ENCODE peak calls at places on chromosome 6, in nine cellular contexts. I, Z, G, O, M, C, R, U and L are unnamed samples.

GRCh38 chr6:71478834-71479541 is 190.4 kb downstream of the OGFRL1 start:
- DNase-seq in I (no peak), Z (no peak), G (peak), O (no peak), M (no peak), C (peak), R (peak), U (no peak), L (no peak)

GRCh38 chr6:164021589-164022290 is 607.2 kb downstream of the QKI start:
- DNase-seq in I (no peak), Z (no peak), G (no peak), O (no peak), M (no peak), C (no peak), R (no peak), U (no peak), L (no peak)

GRCh38 chr6:33716890-33717632 is 5.6 kb upstream of the UQCC2 start:
- DNase-seq in I (no peak), Z (no peak), G (no peak), O (no peak), M (no peak), C (peak), R (peak), U (no peak), L (no peak)

GRCh38 chr6:146135167-146135566 is 106.3 kb downstream of the GRM1 start:
- DNase-seq in I (no peak), Z (no peak), G (no peak), O (no peak), M (no peak), C (no peak), R (no peak), U (no peak), L (no peak)

GRCh38 chr6:103617642-103618041 is 1242.1 kb downstream of the HACE1 start:
- DNase-seq in I (no peak), Z (no peak), G (no peak), O (no peak), M (no peak), C (no peak), R (no peak), U (no peak), L (no peak)

GRCh38 chr6:52415333-52415732 is 4.8 kb upstream of the EFHC1 start:
- DNase-seq in I (no peak), Z (no peak), G (no peak), O (no peak), M (no peak), C (no peak), R (no peak), U (no peak), L (no peak)

GRCh38 chr6:37239950-37240713 is 17.4 kb upstream of the TBC1D22B start:
- DNase-seq in I (peak), Z (peak), G (peak), O (peak), M (peak), C (peak), R (peak), U (no peak), L (peak)

GRCh38 chr6:169252805-169253189 is 849 bp downstream of the THBS2 start:
- DNase-seq in I (no peak), Z (peak), G (no peak), O (no peak), M (no peak), C (no peak), R (no peak), U (no peak), L (no peak)

GRCh38 chr6:137495652-137496391 is 1.6 kb upstream of the OLIG3 start:
- DNase-seq in I (no peak), Z (no peak), G (no peak), O (no peak), M (no peak), C (no peak), R (no peak), U (no peak), L (peak)

GRCh38 chr6:81362246-81362645 is 390.2 kb downstream of the TENT5A start:
- DNase-seq in I (no peak), Z (no peak), G (peak), O (no peak), M (no peak), C (no peak), R (no peak), U (no peak), L (no peak)

GRCh38 chr6:170272341-170273065 is 18.4 kb downstream of the DLL1 start:
- DNase-seq in I (no peak), Z (peak), G (no peak), O (no peak), M (no peak), C (no peak), R (no peak), U (no peak), L (no peak)

GRCh38 chr6:37099442-37099841 is 70.5 kb upstream of the PIM1 start:
- DNase-seq in I (no peak), Z (no peak), G (no peak), O (no peak), M (no peak), C (peak), R (peak), U (no peak), L (no peak)

GRCh38 chr6:166726193-166726592 is 99.1 kb upstream of the RPS6KA2 start:
- DNase-seq in I (no peak), Z (no peak), G (no peak), O (no peak), M (peak), C (no peak), R (no peak), U (no peak), L (no peak)

GRCh38 chr6:133939778-133940667 is 13.0 kb upstream of the TBPL1 start:
- DNase-seq in I (no peak), Z (no peak), G (no peak), O (no peak), M (no peak), C (peak), R (no peak), U (no peak), L (no peak)

GRCh38 chr6:117840541-117840983 is 66.5 kb upstream of the SLC35F1 start:
- DNase-seq in I (no peak), Z (no peak), G (peak), O (no peak), M (peak), C (peak), R (peak), U (no peak), L (no peak)
- TF ChIP-seq CTCF in I (peak), Z (no peak), G (peak), O (no peak), M (peak), C (peak), R (peak), U (no peak), L (peak)

DNA sequence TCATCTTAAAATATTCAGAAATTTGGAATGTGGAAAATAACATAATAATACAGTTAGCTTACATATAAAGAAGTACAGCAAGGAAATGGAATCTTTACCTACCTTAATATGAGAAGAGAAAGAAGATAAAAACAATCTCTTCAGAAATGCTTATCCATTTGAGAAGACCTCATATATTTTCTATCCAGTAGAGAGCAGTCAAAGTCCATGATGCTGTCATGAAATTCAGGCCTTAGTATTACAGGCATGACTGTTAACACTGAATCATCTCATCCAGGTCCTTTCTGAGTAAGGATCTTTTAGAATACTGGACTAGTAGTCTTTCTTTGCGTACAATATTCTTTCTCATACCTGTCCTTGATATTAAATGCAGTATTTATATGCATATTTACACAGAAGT is 713.4 kb downstream of the CD109 start:
- DNase-seq in I (no peak), Z (no peak), G (peak), O (no peak), M (peak), C (peak), R (peak), U (no peak), L (no peak)
- TF ChIP-seq CTCF in I (peak), Z (peak), G (peak), O (no peak), M (peak), C (peak), R (peak), U (no peak), L (no peak)

DNA sequence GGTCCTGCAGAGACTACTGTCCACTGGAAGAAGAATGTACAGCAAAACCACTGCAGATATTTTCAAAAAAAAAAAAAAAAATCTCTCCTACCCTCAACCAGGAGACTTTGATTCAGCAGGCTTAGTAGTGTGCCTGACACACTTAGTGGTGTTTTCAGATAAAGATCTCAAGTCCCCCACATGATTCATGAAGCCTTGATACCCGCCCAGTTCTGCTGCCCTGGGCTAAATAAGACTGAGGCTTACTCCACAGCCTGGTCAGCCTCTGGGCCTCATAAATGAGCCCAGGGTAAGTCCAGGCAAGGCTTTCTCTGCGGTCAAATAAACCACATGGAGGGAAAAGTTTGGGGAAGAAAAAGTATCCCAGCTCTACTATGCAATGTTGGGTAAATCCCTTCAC is 222.1 kb upstream of the ARID1B start:
- DNase-seq in I (no peak), Z (no peak), G (no peak), O (no peak), M (no peak), C (no peak), R (no peak), U (no peak), L (no peak)
- TF ChIP-seq CTCF in I (no peak), Z (no peak), G (no peak), O (no peak), M (no peak), C (no peak), R (no peak), U (no peak), L (no peak)

DNA sequence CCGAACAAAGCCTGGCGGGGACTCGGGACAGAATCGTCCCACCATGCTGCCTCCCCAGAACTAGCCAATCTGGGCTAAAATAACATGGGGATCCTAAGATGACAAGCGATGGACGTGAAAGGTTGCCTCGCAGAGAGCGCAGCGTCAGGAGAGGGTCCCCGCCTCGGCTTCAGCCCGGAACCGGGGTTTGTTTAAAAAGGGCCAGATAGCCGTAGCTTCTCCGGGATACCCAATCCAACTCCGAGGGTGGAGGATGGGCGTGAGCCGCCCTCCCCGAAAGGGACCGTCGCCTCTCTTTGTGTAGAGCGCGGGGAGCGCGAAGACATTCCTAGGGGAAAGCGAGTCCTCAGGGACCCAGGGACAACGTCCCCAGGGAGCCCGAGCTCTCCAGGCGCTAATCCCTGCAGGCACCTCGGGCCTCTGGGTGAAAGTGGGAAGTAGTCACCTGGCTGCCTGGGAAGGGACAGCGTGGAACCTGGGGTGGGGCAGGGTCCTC is 640 bp downstream of the CD24 start:
- DNase-seq in I (no peak), Z (no peak), G (no peak), O (no peak), M (peak), C (peak), R (peak), U (peak), L (peak)
- TF ChIP-seq CTCF in I (no peak), Z (no peak), G (no peak), O (no peak), M (no peak), C (no peak), R (no peak), U (no peak), L (no peak)

GRCh38 chr6:127518212-127518709 is 874 bp downstream of the MTCL3 start:
- DNase-seq in I (no peak), Z (no peak), G (no peak), O (no peak), M (no peak), C (no peak), R (no peak), U (no peak), L (no peak)

GRCh38 chr6:127515234-127515793 is 3.8 kb downstream of the MTCL3 start:
- DNase-seq in I (no peak), Z (no peak), G (no peak), O (peak), M (peak), C (no peak), R (peak), U (no peak), L (no peak)

GRCh38 chr6:127517698-127518097 is 1.4 kb downstream of the MTCL3 start:
- DNase-seq in I (no peak), Z (no peak), G (no peak), O (no peak), M (no peak), C (no peak), R (no peak), U (no peak), L (no peak)

GRCh38 chr6:127515794-127516675 is 3.1 kb downstream of the MTCL3 start:
- DNase-seq in I (peak), Z (peak), G (peak), O (peak), M (peak), C (no peak), R (peak), U (peak), L (peak)

DNA sequence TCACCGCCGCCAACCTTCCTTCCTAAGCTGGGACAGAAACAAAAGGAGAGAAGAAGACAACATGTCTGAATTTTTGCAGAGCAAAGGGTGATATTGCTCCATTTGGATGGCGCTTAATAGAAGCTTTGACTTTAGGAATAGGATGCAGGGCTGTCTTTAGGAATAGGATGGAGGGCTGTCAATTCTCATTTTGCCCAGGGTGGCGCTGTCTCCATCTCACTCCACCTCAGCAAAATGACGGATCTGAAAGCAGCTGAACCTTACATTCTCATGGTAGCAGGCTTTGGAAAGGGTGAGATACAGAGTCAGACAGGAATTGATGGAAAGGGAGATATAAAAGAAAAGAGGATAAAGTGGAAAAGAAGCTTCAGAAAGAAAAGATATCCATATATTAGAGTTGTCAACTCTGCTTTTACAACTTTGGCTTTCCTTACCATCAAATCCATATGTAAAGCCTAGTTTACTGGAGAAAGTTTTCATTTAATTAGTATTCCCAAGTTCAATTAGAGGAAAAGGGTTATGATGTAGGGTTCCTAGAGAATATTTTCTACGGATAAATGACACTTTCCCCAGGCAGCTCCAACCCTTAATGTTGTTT is 2.4 kb downstream of the MTCL3 start:
- DNase-seq in I (peak), Z (no peak), G (peak), O (no peak), M (peak), C (peak), R (peak), U (peak), L (no peak)
- TF ChIP-seq CTCF in I (peak), Z (peak), G (peak), O (peak), M (peak), C (peak), R (peak), U (peak), L (peak)

GRCh38 chr6:63525186-63525878 is 46.9 kb upstream of the LOC128125822 start:
- DNase-seq in I (no peak), Z (no peak), G (no peak), O (no peak), M (no peak), C (no peak), R (no peak), U (no peak), L (no peak)
- TF ChIP-seq CTCF in I (no peak), Z (no peak), G (no peak), O (no peak), M (no peak), C (no peak), R (no peak), U (no peak), L (no peak)

GRCh38 chr6:9921366-9921765 is 493.5 kb downstream of the TFAP2A start:
- DNase-seq in I (no peak), Z (no peak), G (no peak), O (no peak), M (no peak), C (no peak), R (no peak), U (no peak), L (no peak)

GRCh38 chr6:9927271-9927670 is 487.6 kb downstream of the TFAP2A start:
- DNase-seq in I (no peak), Z (no peak), G (no peak), O (no peak), M (no peak), C (peak), R (no peak), U (no peak), L (no peak)

GRCh38 chr6:9924971-9925370 is 489.9 kb downstream of the TFAP2A start:
- DNase-seq in I (no peak), Z (no peak), G (no peak), O (no peak), M (no peak), C (no peak), R (no peak), U (no peak), L (no peak)
- TF ChIP-seq CTCF in I (no peak), Z (no peak), G (no peak), O (no peak), M (no peak), C (no peak), R (no peak), U (no peak), L (no peak)

GRCh38 chr6:82875573-82876185 is 190.0 kb downstream of the UBE3D start:
- DNase-seq in I (no peak), Z (no peak), G (peak), O (no peak), M (no peak), C (peak), R (peak), U (no peak), L (no peak)
- TF ChIP-seq CTCF in I (no peak), Z (no peak), G (no peak), O (no peak), M (no peak), C (no peak), R (no peak), U (no peak), L (no peak)